ENCODE peak calls at places on chromosome 15, in four cellular contexts. M, I, T and K are unnamed samples.

GRCh38 chr15:31801152-31801551 is 229.2 kb upstream of the CHRNA7 start:
- DNase-seq in T (peak), I (no peak), M (no peak), K (no peak)

GRCh38 chr15:40845511-40846284 is 1.9 kb downstream of the SPINT1 start:
- DNase-seq in I (peak), T (no peak), M (peak), K (no peak)

GRCh38 chr15:23095796-23096195 is 40.8 kb downstream of the GOLGA6L1 start:
- DNase-seq in M (no peak), I (no peak), T (no peak), K (no peak)

GRCh38 chr15:83046558-83047127 is 20.4 kb downstream of the BTBD1 start:
- DNase-seq in I (peak), M (no peak), T (peak), K (no peak)

GRCh38 chr15:88391006-88391405 is 76.2 kb downstream of the MRPL46 start:
- DNase-seq in I (no peak), T (peak), M (no peak), K (no peak)

GRCh38 chr15:92917606-92918407 is 17.7 kb downstream of the CHD2 start:
- DNase-seq in M (peak), T (peak), I (peak), K (peak)

GRCh38 chr15:96047255-96047931 is 283.1 kb upstream of the NR2F2 start:
- DNase-seq in I (peak), T (peak), M (no peak), K (no peak)

GRCh38 chr15:70802629-70803028 is 39.3 kb upstream of the UACA start:
- DNase-seq in M (no peak), I (peak), T (peak), K (no peak)

GRCh38 chr15:58631319-58631718 is 118.2 kb downstream of the ADAM10 start:
- DNase-seq in M (no peak), I (no peak), T (no peak), K (no peak)

GRCh38 chr15:96345560-96346389 is 15.3 kb downstream of the NR2F2 start:
- DNase-seq in I (peak), M (peak), T (peak), K (no peak)

GRCh38 chr15:68235022-68235421 is 5.5 kb upstream of the CLN6 start:
- DNase-seq in T (no peak), I (peak), M (no peak), K (no peak)

GRCh38 chr15:63826513-63826912 is 7.2 kb downstream of the HERC1 start:
- DNase-seq in T (peak), I (peak), M (no peak), K (no peak)

GRCh38 chr15:40246496-40247275 is 7.8 kb downstream of the PAK6 start:
- DNase-seq in T (no peak), M (peak), I (peak), K (no peak)

GRCh38 chr15:34853001-34853758 is 57.8 kb upstream of the ACTC1 start:
- DNase-seq in T (peak), M (no peak), I (no peak), K (no peak)

GRCh38 chr15:38613085-38613484 is 48.5 kb upstream of the RASGRP1 start:
- DNase-seq in I (no peak), M (no peak), T (no peak), K (no peak)

GRCh38 chr15:39801641-39802309 is 19.1 kb upstream of the FSIP1 start:
- DNase-seq in I (peak), M (no peak), T (peak), K (no peak)

GRCh38 chr15:70853270-70853854 is 595 bp downstream of the LARP6 start:
- DNase-seq in T (peak), M (no peak), I (peak), K (no peak)

GRCh38 chr15:91625506-91625905 is 228.0 kb upstream of the SLCO3A1 start:
- DNase-seq in T (no peak), I (peak), M (no peak), K (no peak)

GRCh38 chr15:40245666-40246065 is 6.8 kb downstream of the PAK6 start:
- DNase-seq in I (no peak), M (peak), T (no peak), K (no peak)